ENCODE peak calls at places on chromosomes 7 and 10, in seven cellular contexts. One of them, this sample, is unnamed.

GRCh38 chr7:2006921-2007381 is 225.8 kb downstream of the MAD1L1 start:
- DNase-seq in A549: no peak
- DNase-seq in esophagus muscularis mucosa: no peak
- DNase-seq in fibroblast of lung: no peak
- DNase-seq in GM12878: no peak
- DNase-seq in right lobe of liver: peak; percentile 15
- DNase-seq in endothelial cell of umbilical vein: no peak
- DNase-seq in this sample: peak; percentile 24

GRCh38 chr10:77816311-77816710 is 110.2 kb downstream of the DLG5 start:
- DNase-seq in esophagus muscularis mucosa: no peak
- DNase-seq in GM12878: no peak
- DNase-seq in endothelial cell of umbilical vein: no peak
- DNase-seq in right lobe of liver: no peak
- DNase-seq in A549: no peak
- DNase-seq in fibroblast of lung: no peak
- DNase-seq in this sample: peak; percentile 70

GRCh38 chr7:32062150-32062549 is 8.1 kb downstream of the PDE1C start:
- DNase-seq in right lobe of liver: no peak
- DNase-seq in endothelial cell of umbilical vein: peak; percentile 48
- DNase-seq in fibroblast of lung: peak; percentile 35
- DNase-seq in GM12878: no peak
- DNase-seq in esophagus muscularis mucosa: no peak
- DNase-seq in A549: peak; percentile 58
- DNase-seq in this sample: peak; percentile 60

GRCh38 chr10:18203526-18203925 is 63.3 kb downstream of the CACNB2 start:
- DNase-seq in right lobe of liver: no peak
- DNase-seq in esophagus muscularis mucosa: no peak
- DNase-seq in A549: no peak
- DNase-seq in endothelial cell of umbilical vein: no peak
- DNase-seq in GM12878: no peak
- DNase-seq in fibroblast of lung: no peak
- DNase-seq in this sample: no peak

GRCh38 chr10:96369890-96370574 is 11.2 kb upstream of the OPALIN start:
- DNase-seq in GM12878: no peak
- DNase-seq in A549: peak; percentile 57
- DNase-seq in fibroblast of lung: peak; percentile 10
- DNase-seq in esophagus muscularis mucosa: no peak
- DNase-seq in right lobe of liver: no peak
- DNase-seq in endothelial cell of umbilical vein: no peak
- DNase-seq in this sample: no peak

GRCh38 chr7:42350801-42351200 is 113.8 kb upstream of the GLI3 start:
- DNase-seq in right lobe of liver: no peak
- DNase-seq in GM12878: no peak
- DNase-seq in esophagus muscularis mucosa: no peak
- DNase-seq in endothelial cell of umbilical vein: no peak
- DNase-seq in A549: no peak
- DNase-seq in fibroblast of lung: peak; percentile 71
- DNase-seq in this sample: no peak

GRCh38 chr7:4738711-4739527 is 36.5 kb upstream of the AP5Z1 start:
- DNase-seq in endothelial cell of umbilical vein: peak; percentile 79
- DNase-seq in fibroblast of lung: peak; percentile 92
- DNase-seq in right lobe of liver: no peak
- DNase-seq in GM12878: no peak
- DNase-seq in esophagus muscularis mucosa: no peak
- DNase-seq in A549: peak; percentile 91
- DNase-seq in this sample: no peak

GRCh38 chr7:28297821-28298439 is 114.4 kb upstream of the CREB5 start:
- DNase-seq in fibroblast of lung: no peak
- DNase-seq in endothelial cell of umbilical vein: no peak
- DNase-seq in A549: no peak
- DNase-seq in esophagus muscularis mucosa: no peak
- DNase-seq in right lobe of liver: no peak
- DNase-seq in GM12878: no peak
- DNase-seq in this sample: no peak

GRCh38 chr7:33761440-33762080 is 143.8 kb upstream of the BMPER start:
- DNase-seq in A549: no peak
- DNase-seq in esophagus muscularis mucosa: no peak
- DNase-seq in endothelial cell of umbilical vein: no peak
- DNase-seq in GM12878: no peak
- DNase-seq in right lobe of liver: no peak
- DNase-seq in fibroblast of lung: no peak
- DNase-seq in this sample: no peak

GRCh38 chr7:102942883-102943261 is 30.1 kb downstream of the LRRC17 start:
- DNase-seq in fibroblast of lung: no peak
- DNase-seq in right lobe of liver: no peak
- DNase-seq in GM12878: no peak
- DNase-seq in A549: no peak
- DNase-seq in esophagus muscularis mucosa: no peak
- DNase-seq in endothelial cell of umbilical vein: no peak
- DNase-seq in this sample: no peak

GRCh38 chr7:152512711-152513110 is 76.9 kb upstream of the KMT2C start:
- DNase-seq in GM12878: no peak
- DNase-seq in right lobe of liver: no peak
- DNase-seq in esophagus muscularis mucosa: no peak
- DNase-seq in A549: no peak
- DNase-seq in fibroblast of lung: no peak
- DNase-seq in endothelial cell of umbilical vein: no peak
- DNase-seq in this sample: no peak

GRCh38 chr10:110918269-110918632 is 729 bp downstream of the BBIP1 start:
- DNase-seq in endothelial cell of umbilical vein: peak; percentile 97
- DNase-seq in GM12878: peak; percentile 63
- DNase-seq in fibroblast of lung: peak; percentile 96
- DNase-seq in right lobe of liver: peak; percentile 98
- DNase-seq in esophagus muscularis mucosa: peak; percentile 98
- DNase-seq in A549: peak; percentile 89
- DNase-seq in this sample: no peak

GRCh38 chr10:109664554-109664953 is 258.8 kb downstream of the XPNPEP1 start:
- DNase-seq in A549: no peak
- DNase-seq in esophagus muscularis mucosa: no peak
- DNase-seq in GM12878: no peak
- DNase-seq in endothelial cell of umbilical vein: no peak
- DNase-seq in fibroblast of lung: no peak
- DNase-seq in right lobe of liver: no peak
- DNase-seq in this sample: no peak

GRCh38 chr7:68411742-68412141 is 1186.5 kb upstream of the AUTS2 start:
- DNase-seq in right lobe of liver: no peak
- DNase-seq in endothelial cell of umbilical vein: no peak
- DNase-seq in A549: no peak
- DNase-seq in esophagus muscularis mucosa: no peak
- DNase-seq in fibroblast of lung: no peak
- DNase-seq in GM12878: no peak
- DNase-seq in this sample: no peak

GRCh38 chr7:128941946-128942526 is 4.3 kb downstream of the IRF5 start:
- DNase-seq in GM12878: no peak
- DNase-seq in esophagus muscularis mucosa: no peak
- DNase-seq in fibroblast of lung: no peak
- DNase-seq in endothelial cell of umbilical vein: no peak
- DNase-seq in A549: no peak
- DNase-seq in right lobe of liver: no peak
- DNase-seq in this sample: no peak

GRCh38 chr10:31069411-31069810 is 37.7 kb upstream of the ZNF438 start:
- DNase-seq in A549: no peak
- DNase-seq in fibroblast of lung: no peak
- DNase-seq in endothelial cell of umbilical vein: no peak
- DNase-seq in GM12878: no peak
- DNase-seq in right lobe of liver: no peak
- DNase-seq in esophagus muscularis mucosa: no peak
- DNase-seq in this sample: no peak

GRCh38 chr10:11511325-11511724 is 100.1 kb downstream of the USP6NL start:
- DNase-seq in esophagus muscularis mucosa: no peak
- DNase-seq in fibroblast of lung: no peak
- DNase-seq in endothelial cell of umbilical vein: no peak
- DNase-seq in GM12878: no peak
- DNase-seq in A549: no peak
- DNase-seq in right lobe of liver: no peak
- DNase-seq in this sample: no peak

GRCh38 chr7:22214000-22214399 is 143.0 kb downstream of the RAPGEF5 start:
- DNase-seq in endothelial cell of umbilical vein: peak; percentile 88
- DNase-seq in GM12878: no peak
- DNase-seq in right lobe of liver: no peak
- DNase-seq in fibroblast of lung: no peak
- DNase-seq in esophagus muscularis mucosa: peak; percentile 74
- DNase-seq in A549: no peak
- DNase-seq in this sample: no peak

GRCh38 chr7:135499818-135500217 is 10.1 kb downstream of the CNOT4 start:
- DNase-seq in esophagus muscularis mucosa: no peak
- DNase-seq in A549: no peak
- DNase-seq in GM12878: no peak
- DNase-seq in right lobe of liver: no peak
- DNase-seq in endothelial cell of umbilical vein: no peak
- DNase-seq in fibroblast of lung: no peak
- DNase-seq in this sample: no peak

GRCh38 chr7:26930845-26931244 is 66.5 kb upstream of the SKAP2 start:
- DNase-seq in right lobe of liver: no peak
- DNase-seq in fibroblast of lung: no peak
- DNase-seq in endothelial cell of umbilical vein: no peak
- DNase-seq in esophagus muscularis mucosa: no peak
- DNase-seq in A549: no peak
- DNase-seq in GM12878: no peak
- DNase-seq in this sample: no peak

GRCh38 chr10:62057359-62057758 is 155.9 kb downstream of the ARID5B start:
- DNase-seq in right lobe of liver: no peak
- DNase-seq in endothelial cell of umbilical vein: no peak
- DNase-seq in A549: no peak
- DNase-seq in fibroblast of lung: no peak
- DNase-seq in GM12878: no peak
- DNase-seq in esophagus muscularis mucosa: no peak
- DNase-seq in this sample: no peak

GRCh38 chr7:90747521-90747920 is 151.4 kb downstream of the CDK14 start:
- DNase-seq in A549: no peak
- DNase-seq in right lobe of liver: no peak
- DNase-seq in esophagus muscularis mucosa: no peak
- DNase-seq in GM12878: no peak
- DNase-seq in endothelial cell of umbilical vein: no peak
- DNase-seq in fibroblast of lung: no peak
- DNase-seq in this sample: no peak

GRCh38 chr7:11193131-11193867 is 219.6 kb downstream of the PHF14 start:
- DNase-seq in fibroblast of lung: peak; percentile 39
- DNase-seq in A549: no peak
- DNase-seq in esophagus muscularis mucosa: no peak
- DNase-seq in right lobe of liver: peak; percentile 34
- DNase-seq in endothelial cell of umbilical vein: no peak
- DNase-seq in GM12878: no peak
- DNase-seq in this sample: peak; percentile 61

GRCh38 chr7:96161897-96162296 is 160.0 kb downstream of the SLC25A13 start:
- DNase-seq in GM12878: no peak
- DNase-seq in endothelial cell of umbilical vein: no peak
- DNase-seq in right lobe of liver: no peak
- DNase-seq in esophagus muscularis mucosa: no peak
- DNase-seq in fibroblast of lung: no peak
- DNase-seq in A549: no peak
- DNase-seq in this sample: no peak

GRCh38 chr7:137768371-137768770 is 78.4 kb downstream of the DGKI start:
- DNase-seq in GM12878: no peak
- DNase-seq in A549: no peak
- DNase-seq in endothelial cell of umbilical vein: no peak
- DNase-seq in esophagus muscularis mucosa: no peak
- DNase-seq in right lobe of liver: no peak
- DNase-seq in fibroblast of lung: peak; percentile 37
- DNase-seq in this sample: no peak

GRCh38 chr10:22244001-22244400 is 26.2 kb upstream of the EBLN1 start:
- DNase-seq in right lobe of liver: no peak
- DNase-seq in esophagus muscularis mucosa: no peak
- DNase-seq in endothelial cell of umbilical vein: no peak
- DNase-seq in A549: no peak
- DNase-seq in fibroblast of lung: no peak
- DNase-seq in GM12878: no peak
- DNase-seq in this sample: no peak
- TF ChIP-seq CTCF in right lobe of liver: no peak
- TF ChIP-seq CTCF in esophagus muscularis mucosa: no peak
- TF ChIP-seq CTCF in endothelial cell of umbilical vein: peak; percentile 9
- TF ChIP-seq CTCF in A549: peak; percentile 20
- TF ChIP-seq CTCF in fibroblast of lung: no peak
- TF ChIP-seq CTCF in GM12878: no peak
- TF ChIP-seq CTCF in this sample: no peak

GRCh38 chr10:6384847-6385246 is 182.1 kb downstream of the PFKFB3 start:
- DNase-seq in fibroblast of lung: no peak
- DNase-seq in endothelial cell of umbilical vein: no peak
- DNase-seq in A549: no peak
- DNase-seq in esophagus muscularis mucosa: no peak
- DNase-seq in GM12878: no peak
- DNase-seq in right lobe of liver: no peak
- DNase-seq in this sample: no peak

GRCh38 chr10:6382081-6382480 is 179.3 kb downstream of the PFKFB3 start:
- DNase-seq in A549: no peak
- DNase-seq in right lobe of liver: no peak
- DNase-seq in GM12878: peak; percentile 13
- DNase-seq in fibroblast of lung: peak; percentile 81
- DNase-seq in endothelial cell of umbilical vein: peak; percentile 84
- DNase-seq in esophagus muscularis mucosa: peak; percentile 89
- DNase-seq in this sample: peak; percentile 48

GRCh38 chr10:6384031-6384430 is 181.3 kb downstream of the PFKFB3 start:
- DNase-seq in fibroblast of lung: no peak
- DNase-seq in endothelial cell of umbilical vein: no peak
- DNase-seq in GM12878: no peak
- DNase-seq in esophagus muscularis mucosa: peak; percentile 62
- DNase-seq in A549: no peak
- DNase-seq in right lobe of liver: no peak
- DNase-seq in this sample: no peak

GRCh38 chr10:6383099-6383812 is 180.5 kb downstream of the PFKFB3 start:
- DNase-seq in endothelial cell of umbilical vein: peak; percentile 55
- DNase-seq in GM12878: no peak
- DNase-seq in fibroblast of lung: peak; percentile 81
- DNase-seq in esophagus muscularis mucosa: peak; percentile 90
- DNase-seq in right lobe of liver: no peak
- DNase-seq in A549: no peak
- DNase-seq in this sample: no peak

GRCh38 chr10:6379015-6379776 is 176.5 kb downstream of the PFKFB3 start:
- DNase-seq in esophagus muscularis mucosa: peak; percentile 29
- DNase-seq in right lobe of liver: no peak
- DNase-seq in GM12878: no peak
- DNase-seq in endothelial cell of umbilical vein: no peak
- DNase-seq in fibroblast of lung: no peak
- DNase-seq in A549: no peak
- DNase-seq in this sample: no peak
- H3K4me1 ChIP-seq in esophagus muscularis mucosa: peaks cover 24% of the 10 kb centered on the region
- H3K4me1 ChIP-seq in right lobe of liver: no peaks in the 10 kb centered on the region
- H3K4me1 ChIP-seq in GM12878: no peaks in the 10 kb centered on the region
- H3K4me1 ChIP-seq in endothelial cell of umbilical vein: peaks cover 8% of the 10 kb centered on the region
- H3K4me1 ChIP-seq in fibroblast of lung: peaks cover 6% of the 10 kb centered on the region
- H3K4me1 ChIP-seq in A549: peaks cover 5% of the 10 kb centered on the region
- H3K4me1 ChIP-seq in this sample: peaks cover 7% of the 10 kb centered on the region

GRCh38 chr7:149310113-149310836 is 48.3 kb downstream of the ZNF783 start:
- DNase-seq in fibroblast of lung: peak; percentile 72
- DNase-seq in endothelial cell of umbilical vein: peak; percentile 69
- DNase-seq in esophagus muscularis mucosa: no peak
- DNase-seq in GM12878: peak; percentile 36
- DNase-seq in A549: peak; percentile 87
- DNase-seq in right lobe of liver: no peak
- DNase-seq in this sample: no peak
- TF ChIP-seq CTCF in fibroblast of lung: peak; percentile 69
- TF ChIP-seq CTCF in endothelial cell of umbilical vein: peak; percentile 61
- TF ChIP-seq CTCF in esophagus muscularis mucosa: peak; percentile 29
- TF ChIP-seq CTCF in GM12878: peak; percentile 58
- TF ChIP-seq CTCF in A549: peak; percentile 55
- TF ChIP-seq CTCF in right lobe of liver: peak; percentile 61
- TF ChIP-seq CTCF in this sample: peak; percentile 34

DNA sequence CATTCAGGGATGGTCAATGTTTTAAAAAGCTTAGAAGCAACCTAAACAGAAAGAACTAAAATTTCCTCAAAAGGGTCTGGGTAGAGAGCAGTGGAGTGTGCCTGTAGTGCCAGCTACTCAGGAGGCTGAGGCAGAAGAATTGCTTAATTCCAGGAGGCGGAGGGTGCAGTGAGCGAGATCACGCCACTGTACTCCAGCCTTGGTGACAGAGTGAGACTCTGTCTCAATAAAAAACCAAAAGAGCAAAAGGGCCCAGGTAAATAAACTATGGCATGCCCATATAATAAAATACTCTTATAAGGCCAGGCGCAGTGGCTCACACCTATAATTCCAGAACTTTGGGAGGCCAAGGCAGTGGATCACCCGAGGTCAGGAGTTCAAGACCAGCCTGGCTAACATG is 93.0 kb downstream of the DNMBP start:
- DNase-seq in GM12878: no peak
- DNase-seq in A549: no peak
- DNase-seq in esophagus muscularis mucosa: no peak
- DNase-seq in fibroblast of lung: no peak
- DNase-seq in endothelial cell of umbilical vein: no peak
- DNase-seq in right lobe of liver: no peak
- DNase-seq in this sample: no peak
- H3K4me1 ChIP-seq in GM12878: no peaks in the 10 kb centered on the region
- H3K4me1 ChIP-seq in A549: peaks cover 32% of the 10 kb centered on the region
- H3K4me1 ChIP-seq in esophagus muscularis mucosa: peaks cover 36% of the 10 kb centered on the region
- H3K4me1 ChIP-seq in fibroblast of lung: peaks cover 2% of the 10 kb centered on the region
- H3K4me1 ChIP-seq in endothelial cell of umbilical vein: peaks cover 57% of the 10 kb centered on the region
- H3K4me1 ChIP-seq in right lobe of liver: peaks cover 41% of the 10 kb centered on the region
- H3K4me1 ChIP-seq in this sample: peaks cover 10% of the 10 kb centered on the region